ENCODE peak calls at places on chromosomes 3 and 15, in five cellular contexts. One of them, this sample, is unnamed.

GRCh38 chr3:36944012-36944640 is 728 bp downstream of the TRANK1 start:
- DNase-seq in tibial nerve: peak
- DNase-seq in HepG2: no peak
- DNase-seq in ovary: peak
- DNase-seq in SK-N-SH: peak
- DNase-seq in this sample: peak

GRCh38 chr3:146223401-146224373 is 27.2 kb downstream of the PLSCR4 start:
- DNase-seq in tibial nerve: no peak
- DNase-seq in HepG2: peak
- DNase-seq in ovary: no peak
- DNase-seq in SK-N-SH: no peak
- DNase-seq in this sample: no peak

GRCh38 chr15:77749998-77750540 is 117.4 kb upstream of the LINGO1 start:
- DNase-seq in tibial nerve: no peak
- DNase-seq in HepG2: no peak
- DNase-seq in ovary: no peak
- DNase-seq in SK-N-SH: no peak
- DNase-seq in this sample: no peak

GRCh38 chr3:67033091-67033490 is 35.0 kb downstream of the KBTBD8 start:
- DNase-seq in tibial nerve: no peak
- DNase-seq in HepG2: no peak
- DNase-seq in ovary: no peak
- DNase-seq in SK-N-SH: no peak
- DNase-seq in this sample: no peak

GRCh38 chr15:101138913-101139880 is 112.7 kb downstream of the CHSY1 start:
- DNase-seq in tibial nerve: no peak
- DNase-seq in HepG2: no peak
- DNase-seq in ovary: no peak
- DNase-seq in SK-N-SH: no peak
- DNase-seq in this sample: no peak

GRCh38 chr15:100043732-100044131 is 298.0 kb downstream of the ADAMTS17 start:
- DNase-seq in tibial nerve: no peak
- DNase-seq in HepG2: no peak
- DNase-seq in ovary: no peak
- DNase-seq in SK-N-SH: no peak
- DNase-seq in this sample: no peak

GRCh38 chr15:80163897-80164296 is 11.1 kb downstream of the FAH start:
- DNase-seq in tibial nerve: no peak
- DNase-seq in HepG2: no peak
- DNase-seq in ovary: no peak
- DNase-seq in SK-N-SH: no peak
- DNase-seq in this sample: no peak

GRCh38 chr3:49804141-49805041 is 1.3 kb downstream of the INKA1 start:
- DNase-seq in tibial nerve: no peak
- DNase-seq in HepG2: no peak
- DNase-seq in ovary: no peak
- DNase-seq in SK-N-SH: no peak
- DNase-seq in this sample: no peak

GRCh38 chr3:73029321-73029796 is 32.1 kb upstream of the EBLN2 start:
- DNase-seq in tibial nerve: peak
- DNase-seq in HepG2: peak
- DNase-seq in ovary: no peak
- DNase-seq in SK-N-SH: no peak
- DNase-seq in this sample: no peak

GRCh38 chr3:39188271-39189149 is 3.9 kb downstream of the XIRP1 start:
- DNase-seq in tibial nerve: no peak
- DNase-seq in HepG2: no peak
- DNase-seq in ovary: no peak
- DNase-seq in SK-N-SH: no peak
- DNase-seq in this sample: no peak

GRCh38 chr15:73951044-73951561 is 24.8 kb downstream of the LOXL1 start:
- DNase-seq in tibial nerve: peak
- DNase-seq in HepG2: peak
- DNase-seq in ovary: peak
- DNase-seq in SK-N-SH: peak
- DNase-seq in this sample: peak

GRCh38 chr3:53802256-53802880 is 43.9 kb downstream of the CHDH start:
- DNase-seq in tibial nerve: no peak
- DNase-seq in HepG2: no peak
- DNase-seq in ovary: no peak
- DNase-seq in SK-N-SH: no peak
- DNase-seq in this sample: no peak

GRCh38 chr3:42088803-42089520 is 2.2 kb upstream of the TRAK1 start:
- DNase-seq in tibial nerve: no peak
- DNase-seq in HepG2: no peak
- DNase-seq in ovary: no peak
- DNase-seq in SK-N-SH: no peak
- DNase-seq in this sample: no peak

DNA sequence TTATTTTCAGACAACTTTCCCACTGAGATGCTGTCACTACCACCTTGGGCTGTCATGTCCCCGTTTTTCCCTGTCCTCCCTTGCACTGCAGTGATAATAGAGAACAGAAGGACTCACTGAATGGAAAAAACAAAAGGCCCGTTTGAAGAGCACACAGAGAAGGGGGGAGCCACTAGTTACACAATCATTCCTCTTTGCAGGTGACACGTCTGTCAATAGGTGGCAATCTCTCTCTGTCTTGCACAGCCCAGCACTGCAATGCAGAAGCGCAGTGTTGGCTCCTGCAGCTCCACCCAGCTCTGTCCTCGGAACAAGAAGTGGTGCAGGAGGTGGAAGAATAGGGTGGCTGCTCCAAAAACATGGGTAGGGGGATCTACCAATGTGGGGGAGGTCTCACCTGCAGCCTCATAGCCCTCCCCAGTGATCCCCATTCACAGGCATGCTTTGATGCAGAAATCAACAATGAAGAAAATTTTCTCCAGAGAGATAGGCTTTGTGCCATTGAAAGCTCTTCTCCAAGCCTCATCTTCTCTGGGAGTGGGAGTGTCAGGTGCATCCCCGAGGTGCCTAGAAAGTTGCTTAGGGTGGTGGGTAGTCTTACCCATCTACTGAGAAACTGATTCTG is 31.8 kb downstream of the FSTL1 start:
- DNase-seq in tibial nerve: no peak
- DNase-seq in HepG2: peak
- DNase-seq in ovary: no peak
- DNase-seq in SK-N-SH: peak
- DNase-seq in this sample: peak
- TF ChIP-seq CTCF in tibial nerve: no peak
- TF ChIP-seq CTCF in HepG2: peak
- TF ChIP-seq CTCF in ovary: no peak
- TF ChIP-seq CTCF in SK-N-SH: peak
- TF ChIP-seq CTCF in this sample: no peak

DNA sequence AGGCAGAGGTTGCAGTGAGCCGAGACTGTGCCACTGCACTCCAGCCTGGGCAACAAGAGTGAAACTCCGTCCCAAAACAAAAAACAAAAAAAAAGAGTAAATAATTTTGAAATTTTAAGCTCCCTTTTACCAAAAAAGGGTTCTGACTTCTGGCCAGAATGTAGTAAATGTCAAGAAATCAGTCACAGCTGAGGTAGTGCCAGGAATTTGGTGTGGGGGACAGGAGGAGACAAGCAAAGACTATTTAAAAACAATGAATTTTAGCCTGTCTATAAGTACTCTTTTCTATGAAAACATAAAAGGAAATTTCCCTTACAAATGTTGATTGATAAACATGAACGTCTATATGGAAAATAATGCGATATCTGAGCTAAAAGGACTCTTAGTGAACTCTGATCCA is 363.7 kb downstream of the FHIT start:
- DNase-seq in tibial nerve: no peak
- DNase-seq in HepG2: no peak
- DNase-seq in ovary: no peak
- DNase-seq in SK-N-SH: no peak
- DNase-seq in this sample: no peak
- TF ChIP-seq EP300 in tibial nerve: no peak
- TF ChIP-seq EP300 in HepG2: no peak
- TF ChIP-seq EP300 in ovary: no peak
- TF ChIP-seq EP300 in SK-N-SH: no peak
- TF ChIP-seq EP300 in this sample: no peak

DNA sequence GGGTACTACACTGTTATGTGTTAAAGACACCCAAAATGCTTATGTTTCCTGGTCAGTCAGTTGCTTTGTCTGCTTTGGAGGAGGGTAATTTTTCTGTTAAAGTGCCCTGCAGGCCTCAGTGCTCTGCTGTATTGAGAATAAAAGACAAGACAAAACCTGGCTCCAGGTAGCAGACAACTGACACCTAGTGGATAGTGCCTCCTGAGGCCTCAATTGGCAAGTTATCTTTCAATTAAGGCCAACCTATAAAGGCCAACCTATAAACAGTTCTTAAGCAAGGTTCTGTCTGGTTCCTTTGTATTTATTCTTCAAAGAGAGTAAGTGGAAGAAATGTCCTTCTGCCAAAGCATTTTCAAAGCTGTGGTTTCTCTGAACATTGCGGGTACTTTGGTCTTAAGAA is 773.8 kb downstream of the MECOM start:
- DNase-seq in tibial nerve: no peak
- DNase-seq in HepG2: peak
- DNase-seq in ovary: no peak
- DNase-seq in SK-N-SH: no peak
- DNase-seq in this sample: no peak
- TF ChIP-seq CTCF in tibial nerve: no peak
- TF ChIP-seq CTCF in HepG2: peak
- TF ChIP-seq CTCF in ovary: no peak
- TF ChIP-seq CTCF in SK-N-SH: no peak
- TF ChIP-seq CTCF in this sample: no peak

GRCh38 chr15:69557340-69558137 is 104.9 kb downstream of the RPLP1 start:
- DNase-seq in tibial nerve: no peak
- DNase-seq in HepG2: peak
- DNase-seq in ovary: no peak
- DNase-seq in SK-N-SH: no peak
- DNase-seq in this sample: peak
- TF ChIP-seq EP300 in tibial nerve: no peak
- TF ChIP-seq EP300 in HepG2: no peak
- TF ChIP-seq EP300 in ovary: no peak
- TF ChIP-seq EP300 in SK-N-SH: no peak
- TF ChIP-seq EP300 in this sample: no peak

GRCh38 chr3:64559658-64560057 is 128.1 kb downstream of the ADAMTS9 start:
- DNase-seq in tibial nerve: no peak
- DNase-seq in HepG2: no peak
- DNase-seq in ovary: no peak
- DNase-seq in SK-N-SH: no peak
- DNase-seq in this sample: no peak
- TF ChIP-seq CTCF in tibial nerve: no peak
- TF ChIP-seq CTCF in HepG2: no peak
- TF ChIP-seq CTCF in ovary: no peak
- TF ChIP-seq CTCF in SK-N-SH: no peak
- TF ChIP-seq CTCF in this sample: no peak

GRCh38 chr3:52143156-52143555 is 11.1 kb downstream of the POC1A start:
- DNase-seq in tibial nerve: no peak
- DNase-seq in HepG2: no peak
- DNase-seq in ovary: no peak
- DNase-seq in SK-N-SH: no peak
- DNase-seq in this sample: no peak
- TF ChIP-seq EP300 in tibial nerve: no peak
- TF ChIP-seq EP300 in HepG2: no peak
- TF ChIP-seq EP300 in ovary: no peak
- TF ChIP-seq EP300 in SK-N-SH: no peak
- TF ChIP-seq EP300 in this sample: no peak

DNA sequence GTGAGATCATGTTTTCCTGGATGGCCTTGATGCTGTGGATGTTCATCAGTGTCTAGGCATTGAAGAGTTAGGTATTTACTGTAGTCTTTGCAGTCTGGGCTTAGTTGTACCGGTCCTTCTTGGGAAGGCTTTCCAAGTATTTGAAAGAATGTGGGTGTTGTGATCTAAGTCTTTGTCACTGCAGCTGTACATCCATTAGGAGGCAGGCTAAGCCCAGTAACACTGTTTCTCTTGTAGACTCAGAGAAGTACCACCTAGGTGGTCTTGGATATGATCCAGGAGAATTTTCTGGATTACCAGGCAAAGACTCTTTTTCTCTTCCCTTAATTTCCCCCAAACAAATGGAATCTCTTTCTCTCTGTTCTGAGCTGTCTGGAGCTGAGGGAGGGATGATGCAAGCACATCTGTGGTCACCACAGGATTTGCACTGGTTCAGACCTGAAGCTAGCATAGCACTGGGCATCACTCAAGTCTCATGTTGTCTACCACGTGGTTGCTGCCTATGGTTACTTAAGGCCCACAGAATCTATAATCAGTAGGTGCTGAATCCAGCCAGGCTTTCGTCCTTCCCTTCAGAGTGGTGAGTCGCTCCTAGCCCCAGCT is 227.6 kb downstream of the NECTIN3 start:
- DNase-seq in tibial nerve: no peak
- DNase-seq in HepG2: no peak
- DNase-seq in ovary: no peak
- DNase-seq in SK-N-SH: no peak
- DNase-seq in this sample: no peak
- TF ChIP-seq CTCF in tibial nerve: no peak
- TF ChIP-seq CTCF in HepG2: peak
- TF ChIP-seq CTCF in ovary: no peak
- TF ChIP-seq CTCF in SK-N-SH: peak
- TF ChIP-seq CTCF in this sample: no peak

DNA sequence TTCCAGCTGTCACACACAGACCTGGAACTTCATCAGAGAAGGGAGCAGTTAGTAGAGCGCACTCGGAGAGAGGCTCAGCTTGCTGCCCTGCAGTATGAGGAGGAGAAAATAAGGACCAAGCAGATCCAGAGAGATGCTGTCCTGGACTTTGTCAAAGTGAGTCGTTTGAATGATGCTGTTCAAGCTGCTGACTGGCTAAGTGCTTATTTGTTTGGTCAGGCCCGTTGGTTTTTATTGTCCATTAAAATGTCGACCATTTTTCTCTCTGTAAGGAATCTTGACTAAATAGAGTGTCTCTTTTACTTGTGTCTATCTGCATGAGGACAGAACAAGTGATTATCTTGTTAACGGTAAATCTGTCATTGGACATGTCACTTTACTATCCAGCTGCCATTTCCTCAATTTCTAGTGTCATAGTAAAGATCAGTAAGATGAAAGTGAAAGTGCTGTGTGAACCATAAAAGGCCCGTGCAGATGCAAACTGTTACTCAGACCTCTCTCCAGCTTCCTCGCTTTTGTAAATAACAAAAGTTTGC is 56.9 kb downstream of the LRCH3 start:
- DNase-seq in tibial nerve: no peak
- DNase-seq in HepG2: no peak
- DNase-seq in ovary: no peak
- DNase-seq in SK-N-SH: no peak
- DNase-seq in this sample: no peak
- TF ChIP-seq EP300 in tibial nerve: no peak
- TF ChIP-seq EP300 in HepG2: no peak
- TF ChIP-seq EP300 in ovary: no peak
- TF ChIP-seq EP300 in SK-N-SH: no peak
- TF ChIP-seq EP300 in this sample: no peak

GRCh38 chr15:36251450-36251849 is 328.0 kb upstream of the CDIN1 start:
- DNase-seq in tibial nerve: no peak
- DNase-seq in HepG2: no peak
- DNase-seq in ovary: no peak
- DNase-seq in SK-N-SH: no peak
- DNase-seq in this sample: no peak
- TF ChIP-seq CTCF in tibial nerve: no peak
- TF ChIP-seq CTCF in HepG2: no peak
- TF ChIP-seq CTCF in ovary: no peak
- TF ChIP-seq CTCF in SK-N-SH: no peak
- TF ChIP-seq CTCF in this sample: no peak

This sample was measured in stomach.